ENCODE peak calls at places on chromosome 19, in ten cellular contexts. V is stimulated activated CD4-positive, alpha-beta T cell treated with anti-CD3 and anti-CD28 coated beads, Interleukin-4, amount 100 ng/mL, for 4 hours; H is AG04449; C is omental fat pad; Z is pulmonary artery endothelial cell; J is stimulated activated naive B cell treated with anti-CD40 and anti-IgM and Interleukin-4, amounts not matched to agents 10 μg/mL and 1 μg/mL and 100 μg/mL, for 72 hours; I is NB4; U is NCI-H748 treated with DMSO at 0.1 percent for 48 hours; Y is mammary epithelial cell; B is nephron progenitor cell. W is an unnamed sample.

GRCh38 chr19:49475995-49476880 is 2.2 kb downstream of the FLT3LG start:
- DNase-seq in I (peak; percentile 67), Z (no peak), J (no peak), C (no peak), U (no peak), B (peak; percentile 86), Y (no peak), V (peak; percentile 70), H (no peak), W (peak; percentile 92)

GRCh38 chr19:17323274-17323972 is 11.2 kb downstream of the ANO8 start:
- DNase-seq in U (no peak), V (no peak), H (no peak), Y (no peak), Z (no peak), B (no peak), J (no peak), C (no peak), I (no peak), W (no peak)

GRCh38 chr19:30862876-30863275 is 486.4 kb downstream of the TSHZ3 start:
- DNase-seq in U (no peak), Z (no peak), I (no peak), V (no peak), C (no peak), J (no peak), H (no peak), B (no peak), Y (no peak), W (no peak)

GRCh38 chr19:3186377-3186688 is 603 bp downstream of the NCLN start:
- DNase-seq in C (no peak), V (no peak), Z (no peak), J (no peak), U (no peak), H (no peak), Y (peak; percentile 15), I (peak; percentile 28), B (peak; percentile 44), W (no peak)

GRCh38 chr19:1139126-1139525 is 34.9 kb downstream of the SBNO2 start:
- DNase-seq in B (no peak), V (no peak), Y (no peak), U (no peak), C (no peak), J (no peak), H (no peak), I (no peak), Z (no peak), W (no peak)

GRCh38 chr19:57665261-57665806 is 3.4 kb upstream of the ZSCAN4 start:
- DNase-seq in Y (no peak), H (no peak), B (no peak), C (no peak), I (no peak), Z (no peak), V (no peak), U (no peak), J (no peak), W (peak; percentile 13)

GRCh38 chr19:38691938-38692457 is 44.5 kb downstream of the ACTN4 start:
- DNase-seq in I (no peak), Z (no peak), V (no peak), J (no peak), Y (peak; percentile 94), H (no peak), U (no peak), B (no peak), C (no peak), W (no peak)

GRCh38 chr19:29503140-29503758 is 22.5 kb upstream of the VSTM2B start:
- DNase-seq in V (no peak), C (no peak), J (no peak), H (no peak), B (no peak), Y (no peak), Z (no peak), U (no peak), I (no peak), W (no peak)

GRCh38 chr19:6214881-6215541 is 64.8 kb downstream of the MLLT1 start:
- DNase-seq in I (no peak), Y (no peak), J (no peak), Z (no peak), V (no peak), C (no peak), B (no peak), U (no peak), H (no peak), W (no peak)

GRCh38 chr19:29188289-29188688 is 24.7 kb downstream of the UQCRFS1 start:
- DNase-seq in I (peak; percentile 10), B (no peak), Z (no peak), V (no peak), C (no peak), H (no peak), Y (no peak), J (no peak), U (no peak), W (no peak)

GRCh38 chr19:33040994-33041827 is 23.5 kb downstream of the RHPN2 start:
- DNase-seq in C (no peak), Y (peak; percentile 15), J (no peak), V (no peak), Z (no peak), I (no peak), U (no peak), B (no peak), H (no peak), W (peak; percentile 26)

GRCh38 chr19:51470966-51471365 is 7.4 kb upstream of the CEACAM18 start:
- DNase-seq in C (no peak), V (no peak), B (no peak), J (no peak), U (no peak), I (peak; percentile 42), H (no peak), Z (no peak), Y (peak; percentile 8), W (no peak)

GRCh38 chr19:49976496-49976895 is 15.5 kb upstream of the SIGLEC11 start:
- DNase-seq in V (no peak), I (no peak), U (no peak), C (no peak), J (no peak), B (no peak), H (no peak), Y (no peak), Z (no peak), W (no peak)

GRCh38 chr19:18504886-18505610 is 16.8 kb downstream of the ELL start:
- DNase-seq in U (no peak), J (no peak), C (no peak), V (no peak), Z (no peak), H (no peak), Y (peak; percentile 57), B (no peak), I (no peak), W (no peak)

GRCh38 chr19:45250832-45251451 is at the start of gene MARK4:
- DNase-seq in U (peak; percentile 50), Z (no peak), C (no peak), J (peak; percentile 34), I (peak; percentile 58), V (peak; percentile 61), Y (peak; percentile 61), H (no peak), B (peak; percentile 75), W (peak; percentile 75)

GRCh38 chr19:2813235-2814160 is 6.2 kb upstream of the ZNF554 start:
- DNase-seq in B (no peak), J (no peak), C (no peak), H (no peak), I (no peak), V (no peak), Y (no peak), U (no peak), Z (no peak), W (no peak)

GRCh38 chr19:3516675-3517207 is 10.6 kb downstream of the FZR1 start:
- DNase-seq in Z (no peak), B (no peak), U (no peak), V (no peak), I (no peak), J (peak; percentile 73), C (no peak), H (no peak), Y (no peak), W (no peak)

GRCh38 chr19:10895920-10896319 is 24.6 kb downstream of the CARM1 start:
- DNase-seq in J (no peak), C (no peak), I (no peak), B (peak; percentile 31), V (no peak), U (no peak), Z (no peak), H (no peak), Y (no peak), W (no peak)

GRCh38 chr19:1650627-1651009 is 1.8 kb downstream of the TCF3 start:
- DNase-seq in Z (no peak), B (no peak), I (peak; percentile 70), Y (no peak), H (no peak), C (no peak), V (no peak), J (no peak), U (no peak), W (peak; percentile 29)

GRCh38 chr19:41882568-41883462 is at the start of gene ARHGEF1:
- DNase-seq in U (peak; percentile 34), H (no peak), I (peak; percentile 69), B (peak; percentile 63), Y (peak; percentile 30), V (peak; percentile 67), C (no peak), Z (no peak), J (peak; percentile 45), W (peak; percentile 50)

W was measured in NCI-H82.